ENCODE peak calls at places on chromosomes 4 and X, in four cellular contexts. O is mucosa of descending colon, Q is adipocyte, N is thoracic aorta. W is an unnamed sample. For H3K4me1, the result is how much of the 10 kb centered on the place peaks cover.

GRCh38 chr4:185874516-185875230 is 62.7 kb upstream of the SORBS2 start:
- DNase-seq in O (no peak), Q (peak), N (no peak), W (peak)

GRCh38 chrX:108235990-108236389 is 144.4 kb downstream of the ATG4A start:
- DNase-seq in O (no peak), Q (no peak), N (no peak), W (no peak)

GRCh38 chrX:100829730-100830129 is 9.5 kb downstream of the CSTF2 start:
- DNase-seq in O (no peak), Q (peak), N (no peak), W (no peak)

GRCh38 chr4:112058433-112058832 is 86.8 kb upstream of the FAM241A start:
- DNase-seq in O (no peak), Q (no peak), N (no peak), W (no peak)

GRCh38 chr4:47876310-47876709 is 38.1 kb downstream of the NFXL1 start:
- DNase-seq in O (no peak), Q (peak), N (no peak), W (no peak)

GRCh38 chr4:88803600-88804096 is 106.0 kb upstream of the NAP1L5 start:
- DNase-seq in O (peak), Q (peak), N (no peak), W (peak)

GRCh38 chrX:43612400-43612799 is 43.7 kb upstream of the MAOA start:
- DNase-seq in O (no peak), Q (no peak), N (no peak), W (no peak)

GRCh38 chrX:71618303-71618721 is at the start of gene CXCR3:
- DNase-seq in O (peak), Q (no peak), N (no peak), W (peak)

GRCh38 chrX:131778269-131779218 is 234.7 kb downstream of the OR13H1 start:
- DNase-seq in O (no peak), Q (peak), N (no peak), W (peak)

GRCh38 chr4:174714393-174715211 is 114.4 kb downstream of the GLRA3 start:
- DNase-seq in O (no peak), Q (peak), N (no peak), W (peak)

GRCh38 chr4:135601351-135601750 is 1399.8 kb upstream of the PABPC4L start:
- DNase-seq in O (no peak), Q (no peak), N (no peak), W (no peak)

GRCh38 chrX:71159335-71159734 is 14.7 kb downstream of the NLGN3 start:
- DNase-seq in O (no peak), Q (no peak), N (no peak), W (no peak)

GRCh38 chr4:138671106-138671505 is 344.5 kb upstream of the NOCT start:
- DNase-seq in O (no peak), Q (peak), N (no peak), W (no peak)

GRCh38 chr4:57071340-57071739 is 38.8 kb downstream of the IGFBP7 start:
- DNase-seq in O (no peak), Q (peak), N (no peak), W (no peak)

GRCh38 chrX:7514871-7515599 is 327.9 kb upstream of the VCX start:
- DNase-seq in O (no peak), Q (no peak), N (no peak), W (no peak)

GRCh38 chr4:147362868-147363440 is 117.9 kb upstream of the EDNRA start:
- DNase-seq in O (peak), Q (peak), N (no peak), W (peak)

GRCh38 chrX:2408856-2409255 is 91.9 kb downstream of the DHRSX start:
- DNase-seq in O (no peak), Q (no peak), N (no peak), W (no peak)

GRCh38 chrX:72305286-72306084 is at the start of gene CITED1:
- DNase-seq in O (peak), Q (peak), N (no peak), W (peak)

GRCh38 chrX:42108140-42108503 is 184.8 kb upstream of the CASK start:
- DNase-seq in O (no peak), Q (no peak), N (no peak), W (no peak)

GRCh38 chr4:186725422-186726149 is 1.9 kb upstream of the FAT1 start:
- DNase-seq in O (peak), Q (peak), N (no peak), W (peak)

GRCh38 chr4:53653484-53654053 is 62.3 kb upstream of the LNX1 start:
- DNase-seq in O (peak), Q (peak), N (no peak), W (peak)

GRCh38 chr4:120694973-120695372 is 227.6 kb downstream of the PRDM5 start:
- DNase-seq in O (no peak), Q (no peak), N (no peak), W (peak)

GRCh38 chrX:47169726-47170515 is 23.7 kb upstream of the UBA1 start:
- DNase-seq in O (no peak), Q (peak), N (no peak), W (no peak)

GRCh38 chrX:768596-768995 is 138.0 kb downstream of the SHOX start:
- DNase-seq in O (no peak), Q (no peak), N (no peak), W (no peak)

GRCh38 chr4:111400736-111401135 is 744.5 kb upstream of the FAM241A start:
- DNase-seq in O (no peak), Q (peak), N (no peak), W (no peak)

GRCh38 chr4:185890196-185890595 is 78.2 kb upstream of the SORBS2 start:
- DNase-seq in O (no peak), Q (no peak), N (no peak), W (no peak)

GRCh38 chr4:100061835-100062234 is 111.8 kb upstream of the H2AZ1 start:
- DNase-seq in O (no peak), Q (peak), N (no peak), W (no peak)

GRCh38 chr4:6633091-6633906 is 7.2 kb upstream of the MRFAP1 start:
- DNase-seq in O (no peak), Q (peak), N (no peak), W (no peak)

GRCh38 chr4:76779740-76780459 is 118.0 kb downstream of the SOWAHB start:
- DNase-seq in O (no peak), Q (peak), N (no peak), W (no peak)

GRCh38 chrX:111779582-111779981 is 96.4 kb upstream of the TRPC5OS start:
- DNase-seq in O (no peak), Q (no peak), N (no peak), W (no peak)

GRCh38 chr4:54930226-54930625 is 195.2 kb downstream of the KDR start:
- DNase-seq in O (no peak), Q (peak), N (no peak), W (no peak)

GRCh38 chr4:123924536-123924935 is 527.9 kb downstream of the SPRY1 start:
- DNase-seq in O (no peak), Q (no peak), N (no peak), W (no peak)

GRCh38 chr4:154082760-154083530 is 294.1 kb upstream of the SFRP2 start:
- DNase-seq in O (no peak), Q (no peak), N (no peak), W (no peak)

GRCh38 chr4:126233483-126233882 is 918.7 kb downstream of the FAT4 start:
- DNase-seq in O (no peak), Q (no peak), N (no peak), W (no peak)

GRCh38 chr4:71460368-71460767 is 121.5 kb downstream of the SLC4A4 start:
- DNase-seq in O (no peak), Q (no peak), N (no peak), W (no peak)

GRCh38 chr4:36414248-36414647 is 132.8 kb downstream of the DTHD1 start:
- DNase-seq in O (no peak), Q (no peak), N (no peak), W (no peak)

GRCh38 chrX:78708171-78708570 is 39.3 kb upstream of the LPAR4 start:
- DNase-seq in O (no peak), Q (peak), N (no peak), W (no peak)

DNA sequence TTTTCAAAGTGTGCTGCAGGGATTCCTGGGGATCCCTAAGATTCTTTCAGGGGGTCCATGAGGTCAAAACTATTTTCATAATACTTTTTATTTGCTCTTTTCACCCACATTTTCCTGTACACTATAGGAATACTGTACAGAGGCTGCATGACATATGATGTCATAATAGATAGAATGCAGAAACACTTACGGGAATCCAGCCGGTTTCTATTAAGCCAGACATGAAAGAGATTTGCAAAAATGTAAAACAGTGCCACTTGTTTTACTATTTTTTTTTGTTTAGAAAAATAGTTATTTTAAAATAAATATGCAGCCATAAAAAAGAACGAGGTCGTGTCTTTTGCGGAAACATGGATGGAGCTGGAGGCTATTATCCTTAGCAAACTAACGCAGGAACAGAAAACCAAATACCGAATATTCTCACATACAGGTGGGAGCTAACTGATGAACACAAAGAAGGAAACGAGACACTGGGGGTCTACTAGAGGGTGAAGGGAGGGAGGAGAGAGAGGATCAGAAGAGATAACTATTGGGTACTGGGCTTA is 5.0 kb downstream of the ZFX start:
- DNase-seq in O (no peak), Q (peak), N (no peak), W (no peak)
- H3K4me1 ChIP-seq in O (under half), Q (half or more), N (under half), W (under half)

DNA sequence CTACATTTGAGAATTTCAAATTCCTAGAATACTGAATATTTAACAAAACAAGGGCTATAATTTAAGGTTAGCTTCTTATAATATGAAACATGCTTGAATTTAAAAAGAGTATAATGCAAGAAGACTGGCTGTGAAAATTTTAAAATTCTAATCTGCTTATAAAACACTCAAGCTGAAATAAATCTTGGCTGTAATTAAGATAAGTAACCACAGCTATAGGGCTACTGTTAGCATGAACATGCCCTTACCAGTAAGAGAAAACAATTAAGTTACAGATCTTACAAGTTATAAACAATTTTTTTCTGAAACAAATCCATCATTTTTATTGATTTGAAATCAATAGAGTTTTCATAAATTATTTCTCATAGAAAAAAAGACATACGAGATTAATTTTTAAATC is 148.2 kb downstream of the INPP4B start:
- DNase-seq in O (no peak), Q (no peak), N (no peak), W (no peak)
- H3K4me1 ChIP-seq in O (under half), Q (under half), N (under half), W (under half)

DNA sequence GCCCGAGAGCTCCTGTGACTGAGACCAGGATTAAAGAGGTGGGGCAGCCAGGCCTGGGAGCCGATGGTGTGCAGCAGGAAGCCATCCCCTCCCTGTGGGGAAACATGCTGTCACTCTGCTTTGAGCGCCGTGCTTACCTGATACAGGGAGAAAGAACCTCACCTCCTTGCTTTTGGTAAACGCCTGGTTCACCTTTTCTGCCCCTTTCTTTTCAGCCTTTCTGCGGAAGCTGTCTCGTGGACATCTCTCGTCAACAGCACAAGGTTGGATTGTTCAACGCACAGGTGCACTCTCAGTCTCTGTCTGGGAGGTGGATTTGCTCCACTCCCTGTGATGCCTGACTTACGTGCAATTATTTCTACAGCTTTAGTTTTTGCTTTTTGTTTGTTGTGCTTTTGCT is 12.0 kb downstream of the ZFYVE28 start:
- DNase-seq in O (no peak), Q (no peak), N (no peak), W (no peak)
- H3K4me1 ChIP-seq in O (under half), Q (under half), N (under half), W (under half)

GRCh38 chrX:49277520-49277799 is 7.9 kb downstream of the PPP1R3F start:
- DNase-seq in O (no peak), Q (no peak), N (no peak), W (no peak)
- H3K4me1 ChIP-seq in O (under half), Q (under half), N (under half), W (under half)

GRCh38 chr4:13471400-13471799 is 12.7 kb downstream of the RAB28 start:
- DNase-seq in O (no peak), Q (no peak), N (no peak), W (no peak)
- H3K4me1 ChIP-seq in O (under half), Q (under half), N (under half), W (under half)

DNA sequence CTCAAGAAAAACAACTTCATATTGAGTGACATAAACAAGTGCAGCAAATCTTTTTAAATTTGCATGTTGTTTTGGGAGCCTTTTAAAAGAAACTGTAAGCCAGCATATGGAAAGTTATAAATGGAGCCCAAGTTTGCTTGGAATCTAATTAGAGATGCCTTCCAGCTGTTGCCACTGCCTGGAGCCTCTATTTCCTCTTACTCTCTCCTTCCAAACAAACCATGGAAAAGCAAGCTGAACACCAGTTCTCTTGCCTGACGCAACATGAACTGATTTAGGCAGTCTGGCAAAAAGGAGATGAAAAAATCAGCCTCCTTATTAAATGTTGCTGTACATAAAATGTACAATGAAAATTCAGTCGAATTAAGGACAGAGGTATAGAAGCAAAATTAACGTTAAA is 21.5 kb downstream of the ARSJ start:
- DNase-seq in O (no peak), Q (peak), N (no peak), W (no peak)
- H3K4me1 ChIP-seq in O (under half), Q (under half), N (under half), W (under half)

DNA sequence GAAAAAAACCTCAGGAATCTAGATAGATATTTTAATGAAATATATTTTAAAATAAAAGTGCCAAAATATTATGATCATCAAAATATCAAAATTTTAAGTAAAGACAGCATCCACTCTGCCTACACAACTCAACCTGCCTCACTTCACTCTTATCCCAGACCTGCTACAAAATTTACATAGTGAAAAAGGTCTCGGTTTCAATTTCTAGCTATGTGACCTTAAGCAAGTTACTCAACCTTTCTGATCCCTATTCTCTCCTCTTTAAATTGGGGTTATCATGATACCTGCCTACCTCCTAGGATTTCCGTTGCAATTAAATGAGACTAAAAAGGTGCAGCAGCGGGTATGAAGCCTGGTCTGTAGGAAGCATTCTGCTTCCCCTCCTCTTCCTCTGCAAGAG is 72.9 kb downstream of the FAM114A1 start:
- DNase-seq in O (no peak), Q (no peak), N (no peak), W (no peak)
- H3K4me1 ChIP-seq in O (under half), Q (under half), N (under half), W (under half)

W was measured in body of pancreas.